ENCODE peak calls at places on chromosomes 5 and 9, in seven cellular contexts. H is A549, Z is IMR-90, Y is PC-9, V is neural crest cell, B is Calu3, F is adrenal gland. X is an unnamed sample.

GRCh38 chr5:61167382-61167781 is 5.1 kb upstream of the SMIM15 start:
- DNase-seq in H (peak), Z (peak), Y (peak), V (no peak), B (peak), F (no peak), X (no peak)

GRCh38 chr9:88559661-88560060 is 24.7 kb downstream of the NXNL2 start:
- DNase-seq in H (peak), Z (peak), Y (no peak), V (no peak), B (no peak), F (no peak), X (no peak)

GRCh38 chr5:54313311-54314270 is 3.2 kb upstream of the ARL15 start:
- DNase-seq in H (no peak), Z (no peak), Y (no peak), V (no peak), B (no peak), F (no peak), X (no peak)

GRCh38 chr5:37771203-37771611 is 68.6 kb downstream of the GDNF start:
- DNase-seq in H (no peak), Z (no peak), Y (no peak), V (no peak), B (no peak), F (no peak), X (peak)

GRCh38 chr9:116566677-116567488 is 120.2 kb upstream of the TRIM32 start:
- DNase-seq in H (peak), Z (peak), Y (no peak), V (no peak), B (peak), F (no peak), X (no peak)

GRCh38 chr9:84271004-84271886 is 69.3 kb downstream of the SLC28A3 start:
- DNase-seq in H (no peak), Z (peak), Y (no peak), V (peak), B (no peak), F (peak), X (no peak)

GRCh38 chr9:35510366-35510744 is 20.4 kb downstream of the RUSC2 start:
- DNase-seq in H (no peak), Z (no peak), Y (no peak), V (no peak), B (no peak), F (no peak), X (no peak)

GRCh38 chr9:95857896-95858295 is 17.6 kb upstream of the ERCC6L2 start:
- DNase-seq in H (no peak), Z (no peak), Y (no peak), V (no peak), B (no peak), F (no peak), X (no peak)

GRCh38 chr5:74367931-74368330 is 272.6 kb downstream of the ENC1 start:
- DNase-seq in H (no peak), Z (no peak), Y (no peak), V (no peak), B (no peak), F (no peak), X (peak)

GRCh38 chr5:141186897-141187512 is at the start of gene PCDHB9:
- DNase-seq in H (peak), Z (peak), Y (peak), V (peak), B (peak), F (no peak), X (no peak)

DNA sequence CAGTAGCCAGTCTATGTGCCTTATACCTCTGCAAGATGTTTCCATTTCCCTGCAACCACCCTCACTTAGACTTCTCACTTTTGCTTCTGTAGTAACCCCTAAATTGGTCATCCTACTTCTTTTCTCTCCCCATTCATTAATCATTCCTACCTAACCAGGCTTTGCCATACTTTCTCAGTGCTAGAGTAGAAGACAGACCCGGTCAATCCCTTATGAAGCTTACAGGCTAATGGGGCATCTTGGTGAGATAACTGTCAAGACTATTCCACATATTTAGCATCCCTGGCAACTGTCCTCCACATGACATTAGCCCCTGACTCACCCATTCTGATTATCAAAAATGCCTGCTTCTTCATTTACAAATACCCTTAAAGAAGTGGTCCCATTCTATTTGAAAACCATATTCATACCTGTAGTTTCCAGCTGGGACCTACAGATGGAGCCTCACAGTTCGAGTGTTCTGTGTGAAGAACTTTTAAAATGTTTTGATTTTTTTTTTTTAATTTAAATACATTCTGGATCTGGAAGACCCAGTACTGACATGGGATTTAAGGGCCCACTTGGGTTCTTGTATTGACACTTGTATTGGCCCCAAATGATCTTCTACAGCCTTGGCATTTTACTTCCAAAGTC is 21.0 kb downstream of the F2RL2 start:
- DNase-seq in H (peak), Z (peak), Y (no peak), V (no peak), B (no peak), F (no peak), X (no peak)
- TF ChIP-seq CTCF in H (peak), Z (peak), Y (peak), V (peak), B (peak), F (no peak), X (peak)

DNA sequence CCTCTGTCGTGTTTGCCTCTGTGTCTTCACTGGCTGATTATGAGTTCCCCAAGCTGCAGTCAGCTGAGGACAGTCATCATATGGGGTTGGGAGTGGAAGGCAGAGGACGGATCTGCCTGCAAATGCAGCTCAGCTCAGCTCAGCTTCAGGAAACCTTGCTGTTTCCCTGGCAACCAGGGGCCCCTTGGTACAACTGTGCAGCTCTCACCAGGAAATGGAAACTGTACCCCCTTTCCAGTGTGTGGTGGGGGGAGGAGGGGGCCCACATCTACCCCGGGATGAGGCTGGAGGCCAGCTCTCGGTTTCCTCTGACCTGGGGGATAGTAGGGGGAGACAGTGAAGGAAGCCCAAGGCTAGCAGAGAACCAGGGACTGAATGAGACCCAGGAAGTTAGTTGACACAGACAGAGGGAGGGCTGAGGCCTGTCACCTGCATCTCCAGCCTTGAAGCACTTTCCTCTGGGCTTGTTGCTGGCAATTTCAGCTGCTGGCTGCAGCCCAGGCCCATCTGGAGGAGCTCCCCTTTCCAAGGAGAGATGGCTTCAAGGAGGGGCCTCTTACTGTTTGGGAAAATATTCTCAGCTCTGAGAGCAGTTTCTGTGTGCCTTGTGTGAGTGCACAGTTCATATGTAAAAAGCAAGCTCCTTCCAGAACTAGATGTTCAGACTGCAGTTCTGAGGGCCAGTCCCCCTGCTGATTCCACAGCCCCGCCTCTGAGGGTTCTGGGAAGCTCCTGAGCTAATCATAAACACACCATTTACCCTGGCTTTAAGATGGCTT is 6.9 kb downstream of the ANXA6 start:
- DNase-seq in H (no peak), Z (peak), Y (no peak), V (peak), B (no peak), F (peak), X (no peak)
- TF ChIP-seq CTCF in H (no peak), Z (no peak), Y (no peak), V (no peak), B (no peak), F (no peak), X (no peak)

GRCh38 chr9:133356391-133357091 is at the start of the genes SURF1 and SURF2:
- DNase-seq in H (peak), Z (peak), Y (peak), V (peak), B (peak), F (peak), X (peak)

GRCh38 chr9:133353548-133353947 is 2.7 kb downstream of the SURF1 start:
- DNase-seq in H (no peak), Z (no peak), Y (no peak), V (no peak), B (no peak), F (no peak), X (no peak)

GRCh38 chr9:133354766-133355165 is 1.5 kb downstream of the SURF1 start:
- DNase-seq in H (no peak), Z (no peak), Y (no peak), V (no peak), B (no peak), F (no peak), X (no peak)

GRCh38 chr9:133357656-133358055 is 1.3 kb downstream of the SURF2 start:
- DNase-seq in H (no peak), Z (no peak), Y (no peak), V (no peak), B (no peak), F (no peak), X (no peak)

GRCh38 chr9:133355881-133356357 is 368 bp downstream of the SURF1 start:
- DNase-seq in H (no peak), Z (no peak), Y (no peak), V (no peak), B (no peak), F (no peak), X (no peak)
- TF ChIP-seq CTCF in H (peak), Z (no peak), Y (no peak), V (no peak), B (no peak), F (no peak), X (no peak)

GRCh38 chr9:1922026-1922425 is 93.1 kb upstream of the SMARCA2 start:
- DNase-seq in H (no peak), Z (no peak), Y (no peak), V (no peak), B (no peak), F (no peak), X (no peak)
- TF ChIP-seq CTCF in H (no peak), Z (no peak), Y (no peak), V (no peak), B (no peak), F (no peak), X (no peak)

GRCh38 chr9:26744362-26744965 is 148.1 kb downstream of the CAAP1 start:
- DNase-seq in H (peak), Z (peak), Y (no peak), V (no peak), B (peak), F (no peak), X (no peak)
- TF ChIP-seq CTCF in H (peak), Z (peak), Y (peak), V (peak), B (peak), F (peak), X (peak)

GRCh38 chr9:33290994-33291397 is 680 bp downstream of the NFX1 start:
- DNase-seq in H (no peak), Z (peak), Y (no peak), V (no peak), B (no peak), F (no peak), X (no peak)
- TF ChIP-seq CTCF in H (no peak), Z (no peak), Y (no peak), V (no peak), B (no peak), F (no peak), X (no peak)